ENCODE peak calls at places on chromosomes 6 and 20, in six cellular contexts. O, A, X, S, M and N are unnamed samples.

GRCh38 chr20:9555781-9556180 is 41.4 kb downstream of the LAMP5 start:
- DNase-seq in O (no peak), X (no peak), M (peak; percentile 31), A (no peak), S (no peak), N (no peak)

GRCh38 chr20:7859371-7859802 is 80.9 kb downstream of the HAO1 start:
- DNase-seq in M (peak; percentile 70), X (no peak), S (no peak), A (no peak), O (no peak), N (peak; percentile 16)

GRCh38 chr6:168192195-168192900 is 113.3 kb upstream of the FRMD1 start:
- DNase-seq in M (no peak), X (peak; percentile 37), O (peak; percentile 19), A (no peak), S (no peak), N (no peak)

GRCh38 chr6:115612216-115612615 is 448.5 kb downstream of the FRK start:
- DNase-seq in O (no peak), X (no peak), S (no peak), M (no peak), A (no peak), N (no peak)

GRCh38 chr6:89183294-89183693 is 33.9 kb downstream of the GABRR1 start:
- DNase-seq in S (no peak), O (no peak), X (no peak), M (no peak), A (no peak), N (no peak)

GRCh38 chr6:135904666-135905065 is 53.2 kb downstream of the PDE7B start:
- DNase-seq in A (no peak), M (peak; percentile 62), O (no peak), X (no peak), S (no peak), N (no peak)

GRCh38 chr6:104402572-104402971 is 457.1 kb downstream of the HACE1 start:
- DNase-seq in A (no peak), S (no peak), X (no peak), M (no peak), O (no peak), N (no peak)

GRCh38 chr6:63742060-63742459 is 106.5 kb downstream of the PHF3 start:
- DNase-seq in A (no peak), X (no peak), O (no peak), M (no peak), S (no peak), N (peak; percentile 30)

GRCh38 chr6:45532626-45533258 is 155.0 kb upstream of the SUPT3H start:
- DNase-seq in A (no peak), O (no peak), S (no peak), X (no peak), M (peak; percentile 68), N (no peak)

GRCh38 chr6:139187489-139187888 is 52.6 kb downstream of the HECA start:
- DNase-seq in O (no peak), A (no peak), M (no peak), X (no peak), S (no peak), N (no peak)

GRCh38 chr6:106609699-106610098 is 19.6 kb downstream of the RTN4IP1 start:
- DNase-seq in X (no peak), M (no peak), A (no peak), O (no peak), S (peak; percentile 21), N (peak; percentile 56)

GRCh38 chr6:104940238-104940880 is 16.5 kb upstream of the LIN28B start:
- DNase-seq in X (no peak), O (no peak), S (no peak), M (no peak), A (no peak), N (no peak)

GRCh38 chr20:25136643-25137559 is 55.0 kb upstream of the VSX1 start:
- DNase-seq in M (peak; percentile 87), O (peak; percentile 78), X (peak; percentile 56), A (no peak), S (peak; percentile 38), N (peak; percentile 69)

GRCh38 chr6:30152019-30152673 is 8.9 kb downstream of the TRIM10 start:
- DNase-seq in M (no peak), O (no peak), X (no peak), S (no peak), A (no peak), N (no peak)

GRCh38 chr20:19973920-19974620 is 43.1 kb upstream of the NAA20 start:
- DNase-seq in A (peak; percentile 72), S (no peak), O (peak; percentile 76), X (peak; percentile 83), M (peak; percentile 81), N (peak; percentile 58)

GRCh38 chr20:3686867-3687321 is 5.1 kb upstream of the ADAM33 start:
- DNase-seq in M (peak; percentile 94), A (peak; percentile 93), O (peak; percentile 78), X (peak; percentile 41), S (no peak), N (peak; percentile 67)

GRCh38 chr20:7695622-7696021 is 244.6 kb downstream of the HAO1 start:
- DNase-seq in O (no peak), M (peak; percentile 16), X (no peak), A (no peak), S (no peak), N (no peak)

GRCh38 chr20:38667417-38667956 is 56.8 kb upstream of the SLC32A1 start:
- DNase-seq in S (no peak), M (no peak), O (no peak), X (no peak), A (no peak), N (no peak)

GRCh38 chr20:17580905-17581304 is 11.0 kb downstream of the DSTN start:
- DNase-seq in S (no peak), O (no peak), M (no peak), X (no peak), A (no peak), N (no peak)
- H3K4me1 ChIP-seq in S (peaks cover 13% of the 10 kb centered on the region), O (peaks cover 72% of the 10 kb centered on the region), M (peaks cover 9% of the 10 kb centered on the region), X (no peaks in the 10 kb centered on the region), A (peaks cover 6% of the 10 kb centered on the region), N (peaks cover 74% of the 10 kb centered on the region)

GRCh38 chr6:53765270-53765669 is 29.5 kb upstream of the LRRC1 start:
- DNase-seq in M (peak; percentile 1), S (no peak), A (no peak), X (no peak), O (no peak), N (no peak)

GRCh38 chr6:53768636-53769035 is 26.2 kb upstream of the LRRC1 start:
- DNase-seq in A (no peak), M (peak; percentile 28), O (no peak), S (no peak), X (no peak), N (no peak)

GRCh38 chr6:53770690-53771320 is 24.0 kb upstream of the LRRC1 start:
- DNase-seq in M (peak; percentile 23), S (no peak), A (no peak), O (no peak), X (no peak), N (no peak)

GRCh38 chr6:53766930-53767329 is 27.9 kb upstream of the LRRC1 start:
- DNase-seq in X (no peak), A (no peak), O (no peak), M (no peak), S (no peak), N (no peak)

DNA sequence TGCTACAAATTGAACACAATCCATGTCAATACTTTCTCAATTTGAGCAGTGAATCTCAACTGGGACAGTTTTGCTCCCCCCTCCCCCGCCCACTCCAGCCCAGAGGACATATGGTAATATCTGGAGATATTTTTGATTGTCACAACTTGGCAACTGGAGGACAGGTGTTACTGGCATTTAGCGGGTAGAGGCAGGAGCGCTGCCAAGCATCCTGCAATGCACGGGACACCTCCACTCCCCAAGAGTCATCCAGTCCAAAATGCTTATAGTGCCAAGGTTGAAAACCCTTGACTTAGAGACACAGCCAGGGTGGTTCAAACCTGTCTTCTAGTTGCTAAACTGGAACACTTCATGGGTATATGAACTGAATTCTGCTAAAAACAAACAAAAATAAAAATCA is 26.9 kb upstream of the LRRC1 start:
- DNase-seq in O (no peak), M (no peak), A (no peak), S (no peak), X (no peak), N (no peak)
- TF ChIP-seq POLR2A in O (no peak), M (no peak), A (no peak), S (no peak), X (no peak), N (no peak)

GRCh38 chr6:154138806-154139205 is 99.8 kb downstream of the OPRM1 start:
- DNase-seq in X (no peak), S (no peak), A (no peak), M (no peak), O (no peak), N (no peak)

GRCh38 chr6:154139894-154140293 is 100.9 kb downstream of the OPRM1 start:
- DNase-seq in A (no peak), S (no peak), O (no peak), M (no peak), X (no peak), N (no peak)

GRCh38 chr6:154134471-154135147 is 95.6 kb downstream of the OPRM1 start:
- DNase-seq in S (no peak), M (no peak), O (no peak), A (no peak), X (no peak), N (no peak)
- H3K4me1 ChIP-seq in S (no peaks in the 10 kb centered on the region), M (no peaks in the 10 kb centered on the region), O (no peaks in the 10 kb centered on the region), A (no peaks in the 10 kb centered on the region), X (no peaks in the 10 kb centered on the region), N (no peaks in the 10 kb centered on the region)

GRCh38 chr6:84796343-84796742 is 31.9 kb upstream of the TBX18 start:
- DNase-seq in S (no peak), O (no peak), M (no peak), X (no peak), A (no peak), N (no peak)

GRCh38 chr6:84801250-84801649 is 36.9 kb upstream of the TBX18 start:
- DNase-seq in S (no peak), X (no peak), O (no peak), M (no peak), A (no peak), N (no peak)

GRCh38 chr6:84798257-84798656 is 33.9 kb upstream of the TBX18 start:
- DNase-seq in A (no peak), S (no peak), M (no peak), O (no peak), X (no peak), N (no peak)
- TF ChIP-seq POLR2A in A (no peak), S (no peak), M (no peak), O (no peak), X (no peak), N (no peak)